ENCODE peak calls at places on chromosomes 3 and 15, in seven cellular contexts. C, H, V, Y, G, D and N are unnamed samples.

GRCh38 chr3:64143399-64144130 is 81.7 kb downstream of the PRICKLE2 start:
- DNase-seq in D (no peak), Y (no peak), H (peak), G (peak), V (no peak), C (peak), N (peak)

GRCh38 chr15:89187911-89188514 is 33.4 kb downstream of the RLBP1 start:
- DNase-seq in G (no peak), D (no peak), H (no peak), V (no peak), C (peak), Y (no peak), N (no peak)

GRCh38 chr3:62631471-62631870 is 243.7 kb downstream of the CADPS start:
- DNase-seq in V (no peak), H (no peak), C (no peak), G (no peak), Y (no peak), D (no peak), N (no peak)

GRCh38 chr15:65132841-65133549 is 613 bp downstream of the PDCD7 start:
- DNase-seq in H (peak), D (no peak), G (peak), C (peak), V (peak), Y (peak), N (peak)

GRCh38 chr3:25420168-25420567 is 7.9 kb upstream of the RARB start:
- DNase-seq in C (no peak), H (peak), Y (no peak), D (no peak), V (no peak), G (no peak), N (no peak)

GRCh38 chr3:158773166-158773565 is 28.7 kb upstream of the MFSD1 start:
- DNase-seq in V (no peak), Y (no peak), G (no peak), D (no peak), H (no peak), C (no peak), N (no peak)

GRCh38 chr3:186940965-186941364 is 10.6 kb downstream of the ST6GAL1 start:
- DNase-seq in G (peak), C (peak), V (no peak), D (no peak), H (peak), Y (no peak), N (no peak)

GRCh38 chr3:13866406-13866965 is 13.4 kb downstream of the WNT7A start:
- DNase-seq in C (no peak), H (no peak), D (no peak), G (no peak), Y (no peak), V (no peak), N (no peak)

GRCh38 chr3:9879830-9880549 is at the start of gene CIDEC:
- DNase-seq in D (no peak), Y (no peak), G (no peak), V (no peak), H (no peak), C (no peak), N (no peak)

GRCh38 chr15:70478251-70478990 is 284.9 kb downstream of the UACA start:
- DNase-seq in D (no peak), G (no peak), H (no peak), C (no peak), V (no peak), Y (no peak), N (no peak)

GRCh38 chr3:71702131-71703024 is 22.8 kb downstream of the EIF4E3 start:
- DNase-seq in H (peak), G (no peak), C (no peak), V (no peak), D (no peak), Y (no peak), N (peak)

GRCh38 chr3:149235599-149236424 is 14.2 kb upstream of the CP start:
- DNase-seq in D (no peak), Y (no peak), V (no peak), C (no peak), G (no peak), H (no peak), N (no peak)

GRCh38 chr3:47028667-47029066 is 49.2 kb downstream of the NBEAL2 start:
- DNase-seq in Y (no peak), H (no peak), V (no peak), D (no peak), C (no peak), G (no peak), N (no peak)

DNA sequence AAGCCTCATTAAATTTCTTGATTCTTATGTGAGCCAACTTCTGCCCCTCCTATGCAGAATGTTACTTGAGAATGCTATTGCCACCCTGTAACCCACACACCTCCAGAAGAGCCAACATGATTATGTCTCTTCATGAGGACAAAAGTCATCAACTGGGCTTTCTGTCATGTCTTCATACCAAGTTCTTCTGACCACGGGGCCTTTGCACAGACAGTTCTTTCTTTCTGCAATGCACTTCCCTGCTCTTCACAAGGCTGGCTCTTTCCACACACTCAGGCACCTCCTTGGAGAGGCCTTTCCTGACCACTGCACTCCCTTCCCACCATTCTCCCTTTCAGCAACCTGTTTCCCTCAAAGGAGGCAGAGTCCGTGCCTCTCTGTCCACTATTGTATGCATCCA is 107.9 kb upstream of the NR2E3 start:
- DNase-seq in G (no peak), H (no peak), D (no peak), V (no peak), C (no peak), Y (no peak), N (no peak)
- H4K8ac ChIP-seq in G (no peak), H (no peak), D (no peak), V (no peak), C (no peak), Y (no peak), N (no peak)

DNA sequence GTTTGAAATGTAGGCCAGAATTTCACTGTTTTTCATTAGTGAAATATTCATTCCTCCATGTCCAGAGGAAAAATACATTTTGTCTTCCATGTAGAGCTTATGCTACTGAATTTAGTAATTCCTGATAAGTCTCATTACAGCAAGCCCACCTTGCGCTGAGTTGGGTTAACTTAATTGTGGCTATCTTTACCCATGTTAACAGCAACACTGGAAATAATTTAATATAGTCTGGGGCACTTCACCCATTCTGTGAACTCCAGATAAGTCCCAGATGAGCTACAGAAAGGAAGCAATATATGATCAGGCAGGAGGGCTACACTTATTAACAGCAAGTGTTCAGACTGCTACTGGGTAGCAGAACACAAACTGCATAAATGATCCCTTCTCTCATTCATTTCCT is 270.1 kb upstream of the CNTN4 start:
- DNase-seq in H (no peak), V (no peak), Y (no peak), C (no peak), D (no peak), G (no peak), N (no peak)
- H2AK5ac ChIP-seq in H (no peak), V (no peak), Y (no peak), C (no peak), D (no peak), G (no peak), N (no peak)

GRCh38 chr15:77247116-77247515 is 172.8 kb downstream of the PEAK1 start:
- DNase-seq in V (no peak), C (no peak), D (no peak), G (no peak), H (no peak), Y (no peak), N (no peak)
- H4K8ac ChIP-seq in V (no peak), C (no peak), D (no peak), G (no peak), H (no peak), Y (no peak), N (no peak)

GRCh38 chr3:197801801-197802504 is 10.9 kb downstream of the LRCH3 start:
- DNase-seq in C (peak), V (no peak), D (no peak), Y (no peak), H (peak), G (peak), N (peak)
- H2AK5ac ChIP-seq in C (no peak), V (no peak), D (no peak), Y (no peak), H (no peak), G (no peak), N (no peak)

DNA sequence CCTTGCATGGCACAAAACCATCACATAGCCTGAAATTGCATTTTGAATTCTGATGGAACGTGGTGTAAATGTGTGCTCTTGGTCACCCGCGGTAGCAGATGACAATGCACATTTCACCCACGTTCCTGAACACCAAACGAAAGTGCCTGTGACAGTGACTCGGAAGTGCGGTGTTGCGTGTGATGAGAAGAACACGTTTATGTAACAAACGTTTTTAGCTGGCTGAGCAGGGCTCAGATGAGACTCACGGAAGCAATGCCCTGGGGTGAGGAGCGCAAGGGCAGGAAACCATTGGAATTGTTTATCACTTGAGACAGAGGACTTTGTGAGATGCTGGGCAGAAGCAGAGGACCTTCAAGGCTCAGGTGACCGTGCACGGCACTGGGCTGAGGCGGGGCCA is 449.2 kb upstream of the CFAP20DC start:
- DNase-seq in C (no peak), H (no peak), Y (no peak), D (no peak), G (no peak), V (no peak), N (no peak)
- H4K8ac ChIP-seq in C (no peak), H (no peak), Y (no peak), D (no peak), G (no peak), V (no peak), N (no peak)